ENCODE peak calls at places on chromosomes 13 and 19, in five cellular contexts. W is adrenal gland; O is OCI-LY7; G is thoracic aorta; Q is CD8-positive, alpha-beta T cell. A is an unnamed sample.

GRCh38 chr19:5170329-5170745 is 170.3 kb downstream of the PTPRS start:
- DNase-seq in W (no peak), O (peak), G (no peak), Q (peak), A (no peak)

GRCh38 chr13:57874530-57874929 is 243.0 kb downstream of the PCDH17 start:
- DNase-seq in W (no peak), O (no peak), G (no peak), Q (no peak), A (no peak)

GRCh38 chr13:106145997-106146864 is 389.2 kb downstream of the EFNB2 start:
- DNase-seq in W (no peak), O (no peak), G (no peak), Q (no peak), A (no peak)

GRCh38 chr13:113211774-113212173 is 2.4 kb downstream of the CUL4A start:
- DNase-seq in W (no peak), O (peak), G (no peak), Q (no peak), A (no peak)

GRCh38 chr13:64248371-64249065 is 2832.9 kb upstream of the PCDH20 start:
- DNase-seq in W (no peak), O (no peak), G (no peak), Q (no peak), A (no peak)

GRCh38 chr13:61900033-61900432 is 484.4 kb upstream of the PCDH20 start:
- DNase-seq in W (no peak), O (no peak), G (no peak), Q (no peak), A (no peak)

GRCh38 chr13:83752141-83752540 is 130.1 kb downstream of the SLITRK1 start:
- DNase-seq in W (no peak), O (no peak), G (no peak), Q (no peak), A (no peak)

GRCh38 chr13:113533441-113533840 is 42.9 kb upstream of the DCUN1D2 start:
- DNase-seq in W (peak), O (no peak), G (no peak), Q (no peak), A (no peak)

GRCh38 chr19:41599175-41599966 is 23.4 kb downstream of the CEACAM21 start:
- DNase-seq in W (no peak), O (no peak), G (no peak), Q (no peak), A (no peak)

GRCh38 chr13:110702591-110703526 is 3.1 kb downstream of the CARS2 start:
- DNase-seq in W (peak), O (no peak), G (no peak), Q (no peak), A (no peak)

GRCh38 chr13:75418997-75419396 is 63.0 kb downstream of the TBC1D4 start:
- DNase-seq in W (no peak), O (no peak), G (no peak), Q (no peak), A (no peak)

GRCh38 chr13:35518337-35518736 is 41.8 kb upstream of the MAB21L1 start:
- DNase-seq in W (no peak), O (no peak), G (no peak), Q (no peak), A (no peak)
- TF ChIP-seq CTCF in W (no peak), O (no peak), G (no peak), Q (no peak), A (no peak)

DNA sequence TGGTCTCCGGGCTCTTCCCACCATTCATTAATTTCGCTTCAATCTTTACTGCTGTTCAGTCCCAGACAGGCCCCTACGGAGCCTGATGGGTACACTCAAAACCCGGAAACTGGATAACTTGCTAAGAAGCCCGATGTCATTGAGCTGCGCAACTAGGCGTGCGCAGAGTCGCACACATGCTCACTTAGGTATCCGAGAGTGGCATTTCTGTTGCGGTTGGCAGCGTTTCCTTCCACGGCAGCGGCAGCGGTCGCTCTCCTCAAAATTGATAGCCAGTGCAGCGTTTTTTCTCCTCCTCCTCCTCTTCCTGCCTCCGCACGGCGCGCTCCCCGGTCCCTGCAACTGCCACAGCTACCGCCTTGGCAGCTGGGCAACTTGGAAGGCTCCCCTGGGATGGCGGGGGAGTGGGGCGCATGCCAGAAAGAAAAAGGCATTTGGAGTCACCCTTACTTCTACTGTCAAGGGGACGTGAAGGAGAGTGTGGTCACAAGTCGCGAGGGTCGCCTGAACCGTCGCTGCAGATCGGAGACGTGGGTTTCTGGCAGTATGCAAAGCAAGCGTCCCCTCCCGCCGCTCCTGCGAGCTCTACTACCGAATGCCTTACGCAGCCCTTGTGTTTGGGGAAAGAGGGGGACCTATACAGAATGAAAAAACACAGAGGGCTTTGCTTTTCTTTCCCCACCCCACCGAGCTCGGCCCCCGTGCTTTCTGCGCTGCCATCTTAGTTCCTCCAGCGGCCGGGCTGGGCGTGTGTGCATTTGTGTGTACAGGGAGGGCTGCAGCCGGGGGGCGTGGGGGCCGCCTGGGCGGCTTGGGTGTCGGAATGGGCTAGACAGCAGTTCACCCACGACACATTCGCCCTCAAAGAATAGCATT is 2.5 kb upstream of the MYCBP2 start:
- DNase-seq in W (peak), O (peak), G (peak), Q (peak), A (peak)
- TF ChIP-seq CTCF in W (no peak), O (peak), G (no peak), Q (no peak), A (no peak)

GRCh38 chr13:99265823-99266426 is 7.7 kb upstream of the GPR18 start:
- DNase-seq in W (no peak), O (peak), G (no peak), Q (no peak), A (no peak)
- TF ChIP-seq CTCF in W (peak), O (peak), G (peak), Q (peak), A (peak)

GRCh38 chr13:39603424-39603947 is 493 bp upstream of the LHFPL6 start:
- DNase-seq in W (peak), O (no peak), G (no peak), Q (no peak), A (no peak)

GRCh38 chr13:39602277-39602613 is 748 bp downstream of the LHFPL6 start:
- DNase-seq in W (no peak), O (peak), G (no peak), Q (no peak), A (peak)

GRCh38 chr13:39604736-39605135 is 1.7 kb upstream of the LHFPL6 start:
- DNase-seq in W (no peak), O (no peak), G (no peak), Q (no peak), A (no peak)

GRCh38 chr13:39601636-39602035 is 1.4 kb downstream of the LHFPL6 start:
- DNase-seq in W (no peak), O (no peak), G (no peak), Q (no peak), A (no peak)

DNA sequence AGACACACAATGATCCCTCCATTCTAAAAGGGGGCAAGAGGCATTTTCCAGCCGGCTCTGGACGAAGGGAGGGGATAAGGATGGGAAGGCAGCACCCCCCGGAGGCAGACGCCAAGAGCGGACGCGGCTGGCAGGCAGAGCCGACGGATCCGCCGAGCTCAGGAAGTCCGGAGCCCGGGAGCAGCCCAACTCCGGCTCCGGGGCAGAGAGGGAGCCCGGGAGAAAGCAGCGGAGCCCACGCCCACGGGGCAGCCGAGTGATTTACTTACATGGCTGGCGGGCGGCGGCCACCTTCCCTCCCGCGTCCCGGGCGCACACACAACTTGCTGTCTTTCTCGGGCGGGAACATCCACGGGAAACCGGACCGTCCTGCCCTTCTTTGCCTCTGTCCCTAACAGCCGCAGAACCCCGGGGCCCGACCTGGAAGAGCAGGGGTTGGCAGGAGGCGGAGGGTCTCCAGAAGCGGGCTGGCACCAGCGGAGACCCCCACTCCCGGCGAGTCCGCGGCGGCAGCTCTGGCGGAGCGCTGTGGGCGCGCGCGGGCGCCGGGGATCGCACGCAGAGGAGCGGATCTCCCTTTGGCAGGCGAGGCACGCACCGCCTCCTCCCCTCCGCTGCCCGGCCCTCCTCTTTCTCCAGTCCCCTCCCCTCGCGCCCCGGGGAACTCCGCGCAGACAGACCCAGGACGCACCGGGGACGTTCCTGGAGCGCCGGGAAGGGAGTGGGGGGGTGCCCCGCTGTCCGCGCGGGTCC is at the start of gene LHFPL6:
- DNase-seq in W (peak), O (peak), G (peak), Q (no peak), A (peak)
- TF ChIP-seq CTCF in W (peak), O (no peak), G (no peak), Q (no peak), A (peak)

DNA sequence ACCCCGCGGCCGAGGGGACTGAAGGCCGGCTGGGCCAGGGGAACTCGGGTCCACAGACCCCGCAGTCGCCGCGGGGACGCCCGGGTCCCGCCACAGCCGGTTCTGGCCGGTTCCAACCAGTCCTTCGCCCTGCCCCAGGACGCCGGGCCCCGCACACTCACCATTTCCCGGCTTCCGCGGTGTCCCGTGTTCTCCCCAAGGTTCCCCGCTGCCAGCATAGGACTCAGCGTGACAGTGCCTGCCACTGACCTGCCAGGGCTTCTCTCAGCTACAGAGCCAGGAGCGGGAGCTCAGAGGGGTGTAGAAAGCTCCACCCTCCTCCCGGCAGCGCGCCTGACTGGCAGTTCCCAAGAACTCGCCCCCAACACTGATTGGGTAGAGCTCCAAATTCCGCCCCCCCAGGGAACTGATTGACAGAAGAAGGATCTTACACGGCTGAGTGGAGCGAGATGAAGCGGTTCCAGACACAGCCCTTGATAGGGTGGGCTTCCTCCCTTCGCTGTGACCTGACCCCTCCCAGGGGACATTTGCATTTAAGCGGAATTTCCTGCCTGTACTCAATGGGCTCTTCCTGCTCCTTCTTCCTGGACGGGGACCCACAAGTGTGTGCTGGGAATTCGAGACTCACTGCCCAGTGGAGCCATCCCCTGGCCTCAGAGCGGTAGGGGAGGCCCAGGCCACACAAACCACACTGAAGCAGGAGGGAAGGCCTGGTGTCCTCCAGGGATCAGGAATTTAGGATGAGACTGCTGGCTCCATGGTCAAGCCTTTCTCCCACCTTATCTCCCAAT is at the start of gene ZNF442:
- DNase-seq in W (peak), O (peak), G (peak), Q (peak), A (peak)
- TF ChIP-seq CTCF in W (peak), O (peak), G (peak), Q (no peak), A (peak)

A was measured in GM13976.